ENCODE peak calls at places on chromosomes 2 and 18, in seven cellular contexts. A, V, P, C, M, T and G are unnamed samples.

GRCh38 chr2:203535078-203535783 is at the start of gene RAPH1:
- DNase-seq in A (peak), V (peak), P (no peak), C (peak), M (peak), T (peak), G (peak)

GRCh38 chr2:38997784-38998183 is 108.1 kb downstream of the ARHGEF33 start:
- DNase-seq in A (peak), V (no peak), P (no peak), C (no peak), M (no peak), T (no peak), G (no peak)

GRCh38 chr2:150136901-150137300 is 350.6 kb downstream of the RND3 start:
- DNase-seq in A (no peak), V (no peak), P (no peak), C (no peak), M (no peak), T (no peak), G (no peak)

GRCh38 chr18:25737710-25738251 is 352.6 kb downstream of the SS18 start:
- DNase-seq in A (peak), V (no peak), P (no peak), C (peak), M (no peak), T (no peak), G (no peak)

GRCh38 chr2:94923196-94923595 is 52.0 kb downstream of the TEKT4 start:
- DNase-seq in A (no peak), V (no peak), P (no peak), C (no peak), M (no peak), T (no peak), G (no peak)

GRCh38 chr2:238235331-238235732 is 4.5 kb downstream of the HES6 start:
- DNase-seq in A (no peak), V (no peak), P (no peak), C (no peak), M (no peak), T (no peak), G (no peak)

GRCh38 chr2:196316050-196316430 is 144.7 kb upstream of the STK17B start:
- DNase-seq in A (no peak), V (no peak), P (no peak), C (no peak), M (no peak), T (no peak), G (no peak)

GRCh38 chr2:233822781-233823730 is 31.3 kb downstream of the HJURP start:
- DNase-seq in A (no peak), V (no peak), P (no peak), C (no peak), M (no peak), T (no peak), G (no peak)

GRCh38 chr2:69210386-69210785 is 176.6 kb downstream of the GFPT1 start:
- DNase-seq in A (no peak), V (no peak), P (no peak), C (no peak), M (no peak), T (no peak), G (no peak)

GRCh38 chr2:203396667-203397066 is 68.5 kb downstream of the ABI2 start:
- DNase-seq in A (peak), V (peak), P (no peak), C (no peak), M (no peak), T (peak), G (peak)

GRCh38 chr2:205524656-205525055 is 157.6 kb upstream of the NRP2 start:
- DNase-seq in A (no peak), V (no peak), P (no peak), C (peak), M (no peak), T (no peak), G (no peak)

GRCh38 chr2:213177685-213178084 is 26.3 kb upstream of the IKZF2 start:
- DNase-seq in A (no peak), V (no peak), P (no peak), C (no peak), M (no peak), T (no peak), G (no peak)

GRCh38 chr2:26840937-26841610 is 6.9 kb upstream of the DPYSL5 start:
- DNase-seq in A (peak), V (peak), P (no peak), C (peak), M (peak), T (no peak), G (no peak)

GRCh38 chr2:29616569-29616968 is 304.8 kb downstream of the ALK start:
- DNase-seq in A (no peak), V (peak), P (no peak), C (no peak), M (no peak), T (no peak), G (no peak)

GRCh38 chr2:10946394-10946793 is 34.7 kb downstream of the KCNF1 start:
- DNase-seq in A (no peak), V (no peak), P (no peak), C (no peak), M (no peak), T (no peak), G (no peak)

GRCh38 chr2:37886745-37887144 is 38.3 kb upstream of the RMDN2 start:
- DNase-seq in A (no peak), V (no peak), P (no peak), C (no peak), M (no peak), T (no peak), G (no peak)

GRCh38 chr2:136407113-136407951 is 289.4 kb upstream of the CXCR4 start:
- DNase-seq in A (no peak), V (no peak), P (no peak), C (no peak), M (no peak), T (no peak), G (no peak)

GRCh38 chr2:232489516-232490220 is 2.0 kb upstream of the ECEL1 start:
- DNase-seq in A (no peak), V (peak), P (no peak), C (no peak), M (no peak), T (no peak), G (no peak)

GRCh38 chr2:142920579-142920978 is 43.1 kb downstream of the KYNU start:
- DNase-seq in A (no peak), V (no peak), P (no peak), C (no peak), M (no peak), T (no peak), G (no peak)

GRCh38 chr2:127624321-127625145 is 21.4 kb upstream of the GPR17 start:
- DNase-seq in A (no peak), V (no peak), P (no peak), C (no peak), M (no peak), T (no peak), G (no peak)

GRCh38 chr2:132815522-132815921 is 145.5 kb upstream of the LYPD1 start:
- DNase-seq in A (no peak), V (no peak), P (no peak), C (no peak), M (no peak), T (no peak), G (no peak)

GRCh38 chr18:30440351-30440750 is 602.2 kb downstream of the DSC3 start:
- DNase-seq in A (no peak), V (no peak), P (no peak), C (no peak), M (no peak), T (no peak), G (no peak)

GRCh38 chr2:27811768-27812167 is 40.2 kb downstream of the MRPL33 start:
- DNase-seq in A (no peak), V (no peak), P (no peak), C (no peak), M (no peak), T (no peak), G (no peak)

GRCh38 chr2:226671177-226671676 is 128.4 kb downstream of the IRS1 start:
- DNase-seq in A (no peak), V (no peak), P (no peak), C (no peak), M (no peak), T (no peak), G (no peak)

GRCh38 chr2:47094519-47095155 is 60.5 kb downstream of the STPG4 start:
- DNase-seq in A (no peak), V (peak), P (no peak), C (no peak), M (no peak), T (no peak), G (no peak)

GRCh38 chr2:224311226-224311625 is 90.7 kb downstream of the FAM124B start:
- DNase-seq in A (no peak), V (no peak), P (no peak), C (no peak), M (no peak), T (no peak), G (no peak)

GRCh38 chr2:78602862-78603261 is 422.6 kb upstream of the REG3G start:
- DNase-seq in A (no peak), V (no peak), P (no peak), C (no peak), M (no peak), T (no peak), G (no peak)

GRCh38 chr2:98455494-98455976 is 10.9 kb downstream of the INPP4A start:
- DNase-seq in A (no peak), V (no peak), P (peak), C (no peak), M (no peak), T (peak), G (no peak)
- TF ChIP-seq YY1 in A (no peak), V (no peak), P (no peak), C (no peak), M (no peak), T (no peak), G (no peak)

GRCh38 chr2:219499555-219499954 is 864 bp downstream of the GMPPA start:
- DNase-seq in A (no peak), V (no peak), P (no peak), C (no peak), M (no peak), T (no peak), G (no peak)
- H3K4me3 ChIP-seq in A (peak), V (peak), P (peak), C (peak), M (peak), T (peak), G (peak)

GRCh38 chr18:697771-698170 is 14.7 kb downstream of the ENOSF1 start:
- DNase-seq in A (no peak), V (no peak), P (no peak), C (no peak), M (no peak), T (no peak), G (no peak)

GRCh38 chr18:706438-706837 is 6.0 kb downstream of the ENOSF1 start:
- DNase-seq in A (no peak), V (no peak), P (no peak), C (no peak), M (no peak), T (peak), G (no peak)

GRCh38 chr18:708096-708495 is 4.3 kb downstream of the ENOSF1 start:
- DNase-seq in A (no peak), V (no peak), P (no peak), C (no peak), M (no peak), T (peak), G (no peak)

GRCh38 chr18:703660-704018 is 8.8 kb downstream of the ENOSF1 start:
- DNase-seq in A (no peak), V (no peak), P (no peak), C (no peak), M (no peak), T (peak), G (no peak)

DNA sequence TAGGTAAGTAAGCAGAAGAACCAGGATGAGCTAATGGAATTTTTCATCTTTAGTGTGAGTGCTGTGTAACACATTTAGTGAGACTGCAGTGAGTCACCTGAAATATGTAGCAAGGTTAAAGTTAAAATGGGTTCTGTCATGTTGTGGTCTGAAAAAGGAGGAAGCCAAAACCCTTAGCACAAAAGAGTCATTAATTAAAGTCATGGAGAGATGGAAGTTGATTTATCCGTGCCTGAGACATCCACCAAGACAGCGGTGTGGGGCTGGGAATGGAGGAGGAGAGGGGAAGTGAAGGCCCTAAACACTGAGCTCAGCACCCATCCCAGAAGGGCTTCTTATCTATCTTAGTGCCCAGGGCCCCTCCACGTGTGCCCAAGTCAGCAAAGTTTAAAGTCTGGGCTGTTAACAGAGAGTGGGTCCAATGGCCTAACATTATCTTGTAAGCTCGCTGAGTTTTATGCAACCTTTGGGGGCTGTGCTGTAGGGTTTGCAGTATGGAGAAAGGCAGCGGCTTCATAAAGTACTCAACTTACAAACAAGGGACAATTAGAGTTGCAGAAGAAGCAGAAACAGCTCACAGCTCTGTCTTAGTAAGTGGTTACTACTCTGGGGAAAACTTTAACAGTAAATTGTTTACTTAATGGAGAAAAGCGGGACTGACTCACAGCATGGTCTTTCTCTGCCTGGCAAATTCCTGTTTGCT is 9.3 kb downstream of the ENOSF1 start:
- DNase-seq in A (peak), V (no peak), P (no peak), C (no peak), M (no peak), T (peak), G (no peak)
- TF ChIP-seq YY1 in A (no peak), V (peak), P (no peak), C (no peak), M (no peak), T (no peak), G (no peak)

DNA sequence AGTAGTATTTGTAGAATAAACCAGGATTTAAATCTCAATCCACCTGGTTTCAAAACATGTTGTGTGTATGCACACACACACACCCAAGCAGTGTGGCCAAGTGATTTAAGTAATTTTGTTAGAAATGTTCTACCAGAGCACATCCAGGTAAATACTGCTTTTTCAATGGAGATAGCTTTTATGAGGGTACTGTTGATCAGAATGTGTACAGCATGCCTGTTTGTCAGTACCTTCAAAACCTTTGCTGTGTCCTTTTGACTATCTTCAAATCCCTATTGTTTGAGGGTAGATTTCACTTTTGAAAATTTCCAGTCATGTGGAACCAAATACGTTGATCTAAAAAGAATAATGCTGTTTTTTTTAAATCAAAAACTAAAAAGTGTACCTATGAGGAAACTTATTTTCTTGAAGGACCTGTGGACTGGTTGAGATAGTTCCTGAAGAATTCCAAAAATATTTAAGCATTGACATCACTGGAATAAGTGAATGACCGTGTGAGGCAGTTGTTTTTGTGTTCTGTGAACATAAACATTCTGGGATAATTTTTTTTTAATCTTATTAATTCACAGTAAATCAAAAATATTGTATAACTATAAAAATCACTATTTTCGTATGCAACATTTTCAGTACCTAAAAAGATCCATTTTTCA is 70.9 kb downstream of the PTRHD1 start:
- DNase-seq in A (no peak), V (no peak), P (no peak), C (no peak), M (no peak), T (no peak), G (no peak)
- H3K4me3 ChIP-seq in A (no peak), V (no peak), P (no peak), C (no peak), M (no peak), T (no peak), G (no peak)

GRCh38 chr2:75606851-75607798 is 39.5 kb upstream of the MRPL19 start:
- DNase-seq in A (no peak), V (no peak), P (no peak), C (no peak), M (no peak), T (no peak), G (no peak)

GRCh38 chr2:75609937-75610508 is 36.6 kb upstream of the MRPL19 start:
- DNase-seq in A (no peak), V (no peak), P (no peak), C (no peak), M (no peak), T (no peak), G (no peak)

GRCh38 chr2:75609334-75609689 is 37.3 kb upstream of the MRPL19 start:
- DNase-seq in A (no peak), V (no peak), P (no peak), C (no peak), M (no peak), T (no peak), G (no peak)

GRCh38 chr2:75608684-75609333 is 37.8 kb upstream of the MRPL19 start:
- DNase-seq in A (peak), V (peak), P (no peak), C (peak), M (peak), T (peak), G (peak)

GRCh38 chr2:75607988-75608683 is 38.4 kb upstream of the MRPL19 start:
- DNase-seq in A (peak), V (no peak), P (no peak), C (no peak), M (no peak), T (no peak), G (peak)
- TF ChIP-seq YY1 in A (no peak), V (no peak), P (no peak), C (no peak), M (no peak), T (no peak), G (no peak)

GRCh38 chr2:50148632-50149031 is 883.3 kb downstream of the NRXN1 start:
- DNase-seq in A (no peak), V (no peak), P (no peak), C (no peak), M (no peak), T (no peak), G (no peak)

GRCh38 chr2:50143822-50144575 is 887.9 kb downstream of the NRXN1 start:
- DNase-seq in A (peak), V (peak), P (peak), C (no peak), M (peak), T (no peak), G (peak)
- H3K4me3 ChIP-seq in A (peak), V (peak), P (peak), C (no peak), M (no peak), T (no peak), G (no peak)

DNA sequence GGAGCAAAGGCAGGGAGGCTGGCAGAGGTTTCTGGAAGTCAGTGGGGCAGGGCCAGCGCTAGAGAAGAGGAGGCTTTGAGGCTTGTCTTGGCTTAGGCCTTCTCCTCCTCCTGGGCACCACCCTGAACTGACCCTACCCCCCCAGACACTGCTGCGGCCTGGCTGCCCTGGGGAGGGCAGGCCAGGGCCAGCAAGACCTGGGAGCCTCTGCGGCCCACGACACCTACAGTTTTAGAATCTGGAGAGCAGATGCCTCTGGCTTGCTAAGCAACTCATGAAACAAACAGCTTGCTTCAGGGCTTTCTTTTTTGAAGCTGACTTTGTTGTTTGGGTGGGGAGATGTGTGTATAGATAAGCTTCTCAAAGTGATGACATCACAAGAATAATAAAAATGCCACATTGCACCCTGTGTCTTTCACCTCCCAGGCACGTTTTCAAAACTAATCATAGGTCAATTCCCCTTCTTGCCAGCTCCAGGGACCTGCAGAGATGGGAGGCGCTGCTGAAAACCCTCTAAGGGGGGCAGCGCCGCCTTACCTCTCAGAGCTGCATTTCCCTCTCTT is 46.2 kb upstream of the SMAD7 start:
- DNase-seq in A (peak), V (peak), P (no peak), C (peak), M (no peak), T (no peak), G (no peak)
- TF ChIP-seq YY1 in A (no peak), V (no peak), P (no peak), C (no peak), M (no peak), T (no peak), G (no peak)

GRCh38 chr18:13217466-13217961 is 1.0 kb upstream of the LDLRAD4 start:
- DNase-seq in A (no peak), V (peak), P (no peak), C (no peak), M (peak), T (peak), G (no peak)
- H3K4me3 ChIP-seq in A (peak), V (peak), P (peak), C (peak), M (peak), T (peak), G (peak)